ENCODE peak calls at places on chromosomes 2 and 18, in six cellular contexts. Y is K562, M is IMR-90, U is SK-N-SH, R is GM12878, W is HepG2. C is an unnamed sample.

GRCh38 chr2:237410949-237411635 is 2.9 kb downstream of the COL6A3 start:
- DNase-seq in U (no peak), W (no peak), M (no peak), Y (no peak), R (no peak), C (no peak)

GRCh38 chr2:144403940-144404339 is 116.0 kb downstream of the ZEB2 start:
- DNase-seq in W (peak; percentile 7), U (no peak), M (no peak), R (no peak), Y (no peak), C (no peak)

GRCh38 chr2:169093535-169093934 is 24.2 kb downstream of the DHRS9 start:
- DNase-seq in W (no peak), M (no peak), Y (no peak), R (no peak), U (no peak), C (no peak)

GRCh38 chr2:241187101-241187690 is 1.3 kb upstream of the ANO7 start:
- DNase-seq in Y (no peak), U (no peak), M (no peak), R (no peak), W (no peak), C (no peak)

GRCh38 chr2:195642677-195643063 is 14.4 kb upstream of the SLC39A10 start:
- DNase-seq in Y (no peak), U (no peak), W (no peak), M (no peak), R (no peak), C (no peak)

GRCh38 chr18:6741290-6741689 is 11.8 kb downstream of the ARHGAP28 start:
- DNase-seq in Y (peak; percentile 23), W (no peak), R (no peak), M (peak; percentile 100), U (no peak), C (peak; percentile 4)

GRCh38 chr18:63421514-63421913 is 762 bp downstream of the VPS4B start:
- DNase-seq in Y (no peak), M (no peak), R (no peak), W (no peak), U (no peak), C (no peak)

GRCh38 chr2:172446524-172447063 is 19.2 kb downstream of the ITGA6 start:
- DNase-seq in R (no peak), Y (no peak), W (no peak), U (no peak), M (no peak), C (no peak)

GRCh38 chr2:142010871-142011270 is 119.9 kb downstream of the LRP1B start:
- DNase-seq in R (no peak), M (no peak), U (no peak), W (no peak), Y (no peak), C (no peak)

GRCh38 chr2:10917927-10918326 is 6.2 kb downstream of the KCNF1 start:
- DNase-seq in Y (no peak), U (no peak), M (no peak), W (no peak), R (no peak), C (no peak)

GRCh38 chr2:201909348-201909747 is 103.0 kb downstream of the CDK15 start:
- DNase-seq in W (no peak), Y (no peak), M (peak; percentile 97), U (no peak), R (no peak), C (peak; percentile 52)

GRCh38 chr18:32552421-32553030 is 81.8 kb upstream of the GAREM1 start:
- DNase-seq in U (peak; percentile 51), R (no peak), W (peak; percentile 68), Y (peak; percentile 65), M (peak; percentile 69), C (peak; percentile 70)

GRCh38 chr2:134466141-134466540 is 212.3 kb downstream of the MGAT5 start:
- DNase-seq in Y (peak; percentile 33), W (peak; percentile 66), U (peak; percentile 46), R (peak; percentile 11), M (no peak), C (no peak)

GRCh38 chr2:158718196-158718585 is 76.9 kb upstream of the DAPL1 start:
- DNase-seq in W (no peak), R (no peak), Y (no peak), M (no peak), U (no peak), C (no peak)

GRCh38 chr2:77629529-77629928 is 107.4 kb upstream of the LRRTM4 start:
- DNase-seq in Y (no peak), M (no peak), W (peak; percentile 45), R (no peak), U (no peak), C (no peak)

GRCh38 chr2:236241181-236242056 is 22.8 kb downstream of the ASB18 start:
- DNase-seq in Y (no peak), W (no peak), U (no peak), M (no peak), R (no peak), C (no peak)

GRCh38 chr2:161432107-161432506 is 16.0 kb downstream of the TBR1 start:
- DNase-seq in M (no peak), R (no peak), Y (no peak), W (no peak), U (no peak), C (no peak)

GRCh38 chr2:74457549-74458131 is 598 bp upstream of the WBP1 start:
- DNase-seq in R (no peak), Y (no peak), U (peak; percentile 76), W (peak; percentile 68), M (no peak), C (peak; percentile 74)

GRCh38 chr2:25368650-25369049 is 26.9 kb upstream of the DNMT3A start:
- DNase-seq in W (no peak), Y (no peak), R (no peak), U (peak; percentile 86), M (peak; percentile 20), C (no peak)

GRCh38 chr2:88590998-88591613 is 36.2 kb downstream of the EIF2AK3 start:
- DNase-seq in Y (peak; percentile 68), W (peak; percentile 65), R (peak; percentile 45), M (peak; percentile 72), U (peak; percentile 47), C (peak; percentile 61)

GRCh38 chr2:31234690-31235503 is 945 bp downstream of the EHD3 start:
- DNase-seq in M (no peak), U (peak; percentile 48), Y (no peak), R (no peak), W (no peak), C (no peak)

GRCh38 chr2:105055613-105056012 is 17.7 kb downstream of the MRPS9 start:
- DNase-seq in U (no peak), R (no peak), W (no peak), M (no peak), Y (no peak), C (no peak)

GRCh38 chr2:109348645-109349554 is 219.9 kb downstream of the SH3RF3 start:
- DNase-seq in U (no peak), M (no peak), R (no peak), Y (no peak), W (no peak), C (no peak)

GRCh38 chr2:18061717-18062116 is 183.2 kb downstream of the KCNS3 start:
- DNase-seq in W (no peak), R (no peak), M (no peak), Y (no peak), U (no peak), C (no peak)

GRCh38 chr2:210617732-210618330 is 61.4 kb downstream of the CPS1 start:
- DNase-seq in W (peak; percentile 64), Y (peak; percentile 11), R (no peak), M (peak; percentile 49), U (peak; percentile 55), C (peak; percentile 41)

GRCh38 chr18:48719988-48720654 is 181.3 kb downstream of the CTIF start:
- DNase-seq in Y (peak; percentile 75), R (no peak), M (peak; percentile 74), W (no peak), U (peak; percentile 63), C (no peak)

GRCh38 chr18:68840554-68841263 is 42.8 kb downstream of the CCDC102B start:
- DNase-seq in R (no peak), M (peak; percentile 97), W (peak; percentile 41), Y (peak; percentile 2), U (no peak), C (peak; percentile 0)

GRCh38 chr18:35029770-35030169 is 11.4 kb upstream of the MAPRE2 start:
- DNase-seq in R (no peak), M (no peak), U (no peak), Y (no peak), W (no peak), C (no peak)
- TF ChIP-seq SMC3 in R (no peak), M (no peak), U (no peak), Y (no peak), W (no peak), C (no peak)

GRCh38 chr2:96409543-96410184 is 74.1 kb downstream of the NCAPH start:
- DNase-seq in W (no peak), M (no peak), R (no peak), Y (no peak), U (peak; percentile 44), C (no peak)
- TF ChIP-seq SMC3 in W (no peak), M (no peak), R (no peak), Y (no peak), U (no peak), C (no peak)

GRCh38 chr18:21146016-21146415 is 34.4 kb upstream of the ROCK1 start:
- DNase-seq in W (no peak), Y (no peak), U (no peak), R (no peak), M (peak; percentile 11), C (no peak)
- TF ChIP-seq SMC3 in W (no peak), Y (no peak), U (no peak), R (no peak), M (no peak), C (no peak)

DNA sequence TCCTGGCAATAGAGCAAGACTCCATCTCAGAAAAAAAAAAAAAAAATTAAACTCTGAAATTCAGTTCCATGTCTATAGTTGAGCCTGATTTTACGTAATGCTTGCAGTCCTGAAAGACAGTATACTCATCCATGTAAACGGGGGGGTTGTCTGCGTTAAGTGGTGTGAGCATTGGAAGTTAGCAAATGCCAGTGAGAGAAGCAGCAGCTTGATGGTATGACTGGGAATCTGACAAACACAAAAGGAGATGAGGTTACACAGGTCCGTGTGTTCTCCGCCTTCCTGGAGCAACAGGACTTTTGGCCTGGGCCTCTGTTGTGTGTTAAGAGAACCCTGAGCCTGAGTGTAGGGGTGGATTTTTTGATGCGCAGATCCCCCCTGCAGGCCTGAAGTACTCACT is 82.9 kb downstream of the PRKCE start:
- DNase-seq in Y (no peak), M (no peak), U (no peak), W (no peak), R (no peak), C (no peak)
- TF ChIP-seq SMC3 in Y (no peak), M (no peak), U (no peak), W (no peak), R (no peak), C (no peak)